ENCODE peak calls at places on chromosome 12, in seven cellular contexts. One of them, this sample, is unnamed.

GRCh38 chr12:2383276-2384028 is 330.7 kb downstream of the CACNA1C start:
- DNase-seq in GM12891: no peak
- DNase-seq in IMR-90: no peak
- DNase-seq in H54: no peak
- DNase-seq in uterus: no peak
- DNase-seq in breast epithelium: no peak
- DNase-seq in transverse colon: no peak
- DNase-seq in this sample: no peak

GRCh38 chr12:8081228-8081920 is 700 bp upstream of the NECAP1 start:
- DNase-seq in GM12891: no peak
- DNase-seq in IMR-90: no peak
- DNase-seq in H54: no peak
- DNase-seq in uterus: no peak
- DNase-seq in breast epithelium: no peak
- DNase-seq in transverse colon: peak
- DNase-seq in this sample: peak

GRCh38 chr12:30796891-30797371 is 42.2 kb upstream of the CAPRIN2 start:
- DNase-seq in GM12891: no peak
- DNase-seq in IMR-90: peak
- DNase-seq in H54: no peak
- DNase-seq in uterus: no peak
- DNase-seq in breast epithelium: no peak
- DNase-seq in transverse colon: no peak
- DNase-seq in this sample: no peak

GRCh38 chr12:93990832-93991748 is 157.3 kb upstream of the PLXNC1 start:
- DNase-seq in GM12891: no peak
- DNase-seq in IMR-90: peak
- DNase-seq in H54: no peak
- DNase-seq in uterus: no peak
- DNase-seq in breast epithelium: no peak
- DNase-seq in transverse colon: no peak
- DNase-seq in this sample: peak

GRCh38 chr12:16670456-16671050 is 64.6 kb upstream of the LMO3 start:
- DNase-seq in GM12891: no peak
- DNase-seq in IMR-90: peak
- DNase-seq in H54: no peak
- DNase-seq in uterus: no peak
- DNase-seq in breast epithelium: no peak
- DNase-seq in transverse colon: no peak
- DNase-seq in this sample: no peak

GRCh38 chr12:118682656-118683055 is 298.7 kb upstream of the SRRM4 start:
- DNase-seq in GM12891: no peak
- DNase-seq in IMR-90: no peak
- DNase-seq in H54: no peak
- DNase-seq in uterus: no peak
- DNase-seq in breast epithelium: no peak
- DNase-seq in transverse colon: no peak
- DNase-seq in this sample: no peak

GRCh38 chr12:116434155-116435065 is 124.8 kb upstream of the MAP1LC3B2 start:
- DNase-seq in GM12891: no peak
- DNase-seq in IMR-90: peak
- DNase-seq in H54: peak
- DNase-seq in uterus: peak
- DNase-seq in breast epithelium: peak
- DNase-seq in transverse colon: peak
- DNase-seq in this sample: no peak

GRCh38 chr12:39443704-39444234 is 849 bp upstream of the KIF21A start:
- DNase-seq in GM12891: no peak
- DNase-seq in IMR-90: no peak
- DNase-seq in H54: no peak
- DNase-seq in uterus: no peak
- DNase-seq in breast epithelium: no peak
- DNase-seq in transverse colon: no peak
- DNase-seq in this sample: no peak

GRCh38 chr12:66188584-66189475 is at the start of gene IRAK3:
- DNase-seq in GM12891: peak
- DNase-seq in IMR-90: peak
- DNase-seq in H54: no peak
- DNase-seq in uterus: peak
- DNase-seq in breast epithelium: peak
- DNase-seq in transverse colon: peak
- DNase-seq in this sample: peak

GRCh38 chr12:32983968-32984367 is 87.4 kb upstream of the PKP2 start:
- DNase-seq in GM12891: no peak
- DNase-seq in IMR-90: no peak
- DNase-seq in H54: no peak
- DNase-seq in uterus: no peak
- DNase-seq in breast epithelium: no peak
- DNase-seq in transverse colon: no peak
- DNase-seq in this sample: no peak

GRCh38 chr12:69392146-69392928 is 32.8 kb downstream of the YEATS4 start:
- DNase-seq in GM12891: no peak
- DNase-seq in IMR-90: peak
- DNase-seq in H54: no peak
- DNase-seq in uterus: no peak
- DNase-seq in breast epithelium: no peak
- DNase-seq in transverse colon: no peak
- DNase-seq in this sample: no peak

GRCh38 chr12:31325524-31325875 is 450 bp downstream of the SINHCAF start:
- DNase-seq in GM12891: peak
- DNase-seq in IMR-90: no peak
- DNase-seq in H54: no peak
- DNase-seq in uterus: peak
- DNase-seq in breast epithelium: no peak
- DNase-seq in transverse colon: no peak
- DNase-seq in this sample: no peak

GRCh38 chr12:94811611-94812010 is 161.3 kb upstream of the TMCC3 start:
- DNase-seq in GM12891: no peak
- DNase-seq in IMR-90: no peak
- DNase-seq in H54: no peak
- DNase-seq in uterus: no peak
- DNase-seq in breast epithelium: no peak
- DNase-seq in transverse colon: no peak
- DNase-seq in this sample: no peak

DNA sequence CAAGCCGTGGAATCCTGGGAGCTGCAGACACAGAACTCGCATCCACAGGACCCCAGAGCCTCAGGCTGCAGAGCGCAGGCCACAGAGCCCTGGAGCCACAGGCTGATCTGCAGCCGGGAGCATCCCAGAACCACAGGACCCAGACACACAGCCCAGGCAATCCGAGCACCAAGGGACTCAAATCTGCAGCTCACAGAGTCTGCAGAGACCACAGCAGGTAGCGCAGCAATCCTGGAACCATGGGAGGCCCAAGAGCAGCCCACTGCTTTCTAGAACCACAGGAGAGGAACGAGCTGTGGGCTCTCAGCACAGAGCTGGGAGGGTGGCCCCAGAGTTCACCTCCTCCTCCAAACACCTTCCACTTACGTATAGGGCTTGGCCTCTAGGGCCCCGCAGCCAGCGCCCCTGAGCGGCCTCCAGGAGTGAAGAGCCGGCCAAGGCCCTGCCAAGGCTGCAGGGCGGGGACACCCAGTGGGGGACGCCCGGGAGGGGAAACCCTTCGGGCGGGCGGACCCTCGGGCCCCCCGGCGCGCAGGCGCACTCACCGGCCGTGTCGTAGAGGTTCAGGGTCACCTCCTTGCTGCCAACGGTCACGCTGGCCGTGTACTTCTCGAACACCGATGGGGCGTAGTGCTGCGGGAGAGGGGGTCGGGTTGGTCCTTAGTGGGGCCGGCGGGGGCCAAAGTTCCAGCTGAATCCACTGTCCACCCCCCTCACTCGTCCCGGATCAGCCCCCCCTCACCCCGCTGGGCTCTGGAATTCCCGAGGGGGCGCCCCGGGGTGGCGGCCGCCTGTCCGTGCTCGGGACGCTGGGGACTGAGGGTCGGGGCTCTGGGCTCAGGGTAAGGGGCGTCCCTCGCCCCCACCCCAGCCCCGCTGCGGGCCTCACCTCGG is 634 bp downstream of the RHOF start:
- DNase-seq in GM12891: no peak
- DNase-seq in IMR-90: no peak
- DNase-seq in H54: no peak
- DNase-seq in uterus: no peak
- DNase-seq in breast epithelium: no peak
- DNase-seq in transverse colon: peak
- DNase-seq in this sample: peak
- TF ChIP-seq POLR2A in GM12891: peak
- TF ChIP-seq POLR2A in IMR-90: no peak
- TF ChIP-seq POLR2A in H54: no peak
- TF ChIP-seq POLR2A in uterus: no peak
- TF ChIP-seq POLR2A in breast epithelium: no peak
- TF ChIP-seq POLR2A in transverse colon: no peak
- TF ChIP-seq POLR2A in this sample: no peak

DNA sequence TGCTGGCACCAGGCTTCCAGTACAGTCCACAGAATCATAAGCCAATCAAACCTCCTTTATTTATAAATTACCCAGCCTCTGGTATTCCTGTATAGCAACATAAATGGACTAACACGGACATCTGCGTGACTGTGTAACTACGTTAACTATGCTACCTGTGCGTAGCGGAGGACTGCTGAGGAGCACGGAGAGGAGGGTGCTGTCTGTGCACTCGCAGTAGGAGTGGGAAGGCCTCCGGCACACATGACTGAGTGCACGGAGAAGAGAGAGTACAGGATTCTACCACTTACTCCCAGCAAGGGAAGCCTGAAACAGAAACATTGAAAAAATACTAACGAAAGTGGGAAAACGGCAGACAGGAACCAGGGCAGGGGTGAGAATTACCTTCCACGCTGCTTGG is 22.9 kb downstream of the RAD52 start:
- DNase-seq in GM12891: no peak
- DNase-seq in IMR-90: no peak
- DNase-seq in H54: no peak
- DNase-seq in uterus: no peak
- DNase-seq in breast epithelium: no peak
- DNase-seq in transverse colon: no peak
- DNase-seq in this sample: no peak
- TF ChIP-seq POLR2A in GM12891: no peak
- TF ChIP-seq POLR2A in IMR-90: no peak
- TF ChIP-seq POLR2A in H54: no peak
- TF ChIP-seq POLR2A in uterus: no peak
- TF ChIP-seq POLR2A in breast epithelium: no peak
- TF ChIP-seq POLR2A in transverse colon: no peak
- TF ChIP-seq POLR2A in this sample: no peak

DNA sequence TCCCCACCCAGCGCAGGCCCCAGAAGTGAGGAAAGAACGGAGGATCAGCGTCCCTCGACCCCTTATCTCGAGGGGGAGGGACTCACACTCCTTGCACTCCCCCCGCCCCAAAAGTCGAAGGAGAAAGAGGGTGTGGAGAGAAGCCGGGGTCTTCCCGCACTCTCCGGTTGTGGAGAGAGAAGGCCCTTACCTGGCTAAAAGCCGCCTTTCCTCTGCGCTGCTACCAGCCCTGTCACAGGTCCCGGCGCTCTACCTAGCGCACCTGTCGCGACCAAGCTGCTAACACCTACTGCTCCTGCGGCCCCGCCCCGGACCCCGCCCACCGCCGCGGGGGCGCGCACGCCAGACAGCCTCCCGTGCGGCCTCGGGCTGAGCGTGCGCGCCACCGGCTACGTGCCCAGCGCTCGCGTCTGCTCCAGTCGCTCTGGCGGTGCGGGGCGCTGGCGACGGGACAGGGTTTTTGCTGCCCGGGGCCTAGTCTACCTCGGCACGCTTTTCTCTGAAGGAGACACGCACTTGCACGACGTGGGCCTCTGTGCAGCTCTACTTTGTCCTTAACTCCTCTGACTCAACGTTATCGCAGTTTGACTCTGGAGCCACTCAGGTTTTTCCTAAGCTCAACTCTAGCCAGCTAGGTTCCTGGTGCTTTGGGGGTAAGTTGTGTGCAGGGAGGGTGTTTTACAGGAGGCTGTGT is at the start of gene LIMA1:
- DNase-seq in GM12891: peak
- DNase-seq in IMR-90: peak
- DNase-seq in H54: peak
- DNase-seq in uterus: peak
- DNase-seq in breast epithelium: peak
- DNase-seq in transverse colon: peak
- DNase-seq in this sample: peak
- TF ChIP-seq POLR2A in GM12891: peak
- TF ChIP-seq POLR2A in IMR-90: peak
- TF ChIP-seq POLR2A in H54: peak
- TF ChIP-seq POLR2A in uterus: peak
- TF ChIP-seq POLR2A in breast epithelium: no peak
- TF ChIP-seq POLR2A in transverse colon: peak
- TF ChIP-seq POLR2A in this sample: peak

GRCh38 chr12:6118891-6119568 is 5.4 kb downstream of the VWF start:
- DNase-seq in GM12891: no peak
- DNase-seq in IMR-90: no peak
- DNase-seq in H54: no peak
- DNase-seq in uterus: no peak
- DNase-seq in breast epithelium: no peak
- DNase-seq in transverse colon: no peak
- DNase-seq in this sample: no peak

GRCh38 chr12:6123258-6123657 is 1.2 kb downstream of the VWF start:
- DNase-seq in GM12891: no peak
- DNase-seq in IMR-90: no peak
- DNase-seq in H54: no peak
- DNase-seq in uterus: no peak
- DNase-seq in breast epithelium: no peak
- DNase-seq in transverse colon: no peak
- DNase-seq in this sample: no peak

GRCh38 chr12:6122211-6122610 is 2.3 kb downstream of the VWF start:
- DNase-seq in GM12891: no peak
- DNase-seq in IMR-90: no peak
- DNase-seq in H54: no peak
- DNase-seq in uterus: no peak
- DNase-seq in breast epithelium: no peak
- DNase-seq in transverse colon: no peak
- DNase-seq in this sample: no peak

GRCh38 chr12:6120796-6121473 is 3.5 kb downstream of the VWF start:
- DNase-seq in GM12891: no peak
- DNase-seq in IMR-90: no peak
- DNase-seq in H54: no peak
- DNase-seq in uterus: no peak
- DNase-seq in breast epithelium: no peak
- DNase-seq in transverse colon: no peak
- DNase-seq in this sample: no peak

DNA sequence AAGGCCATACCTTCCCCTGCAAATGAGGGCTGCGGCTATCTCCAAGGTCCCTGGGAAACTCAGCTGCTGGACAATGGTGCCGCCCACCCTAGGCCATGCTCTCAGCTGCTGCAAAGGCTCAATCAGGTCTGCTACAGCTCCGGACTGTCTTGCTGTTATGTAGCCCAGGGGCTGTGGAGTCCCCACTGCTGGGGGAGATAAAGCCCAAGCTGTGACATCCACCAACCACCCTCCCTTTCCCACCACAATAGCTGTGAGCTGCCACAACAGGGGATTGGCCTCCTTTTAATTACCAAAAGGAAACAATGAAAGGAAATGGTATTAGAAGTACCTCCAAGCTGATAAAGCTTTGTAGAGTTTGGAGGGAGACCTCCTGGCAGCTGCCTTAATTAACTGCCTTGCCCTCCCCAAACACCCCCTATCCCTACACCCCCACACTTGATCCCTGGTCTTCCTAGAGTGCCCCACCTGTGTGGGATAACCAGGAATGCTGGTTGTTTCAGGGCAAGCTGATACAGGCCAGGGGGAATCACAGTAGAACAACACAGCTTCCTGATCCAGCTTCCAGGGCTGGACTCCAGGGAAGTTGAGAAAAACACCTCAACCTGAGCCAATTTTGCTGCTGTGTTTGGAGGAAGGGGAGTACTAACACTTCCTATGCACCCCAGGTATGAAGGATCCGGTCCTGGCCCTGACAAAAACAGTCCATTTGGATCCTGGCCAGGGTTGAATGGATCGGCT is at the start of gene VWF:
- DNase-seq in GM12891: no peak
- DNase-seq in IMR-90: no peak
- DNase-seq in H54: no peak
- DNase-seq in uterus: no peak
- DNase-seq in breast epithelium: peak
- DNase-seq in transverse colon: no peak
- DNase-seq in this sample: no peak
- TF ChIP-seq POLR2A in GM12891: no peak
- TF ChIP-seq POLR2A in IMR-90: no peak
- TF ChIP-seq POLR2A in H54: no peak
- TF ChIP-seq POLR2A in uterus: no peak
- TF ChIP-seq POLR2A in breast epithelium: no peak
- TF ChIP-seq POLR2A in transverse colon: peak
- TF ChIP-seq POLR2A in this sample: no peak